ENCODE peak calls at places on chromosomes 7 and 10, in ten cellular contexts. E, B, Y, N, S, Q, P, C, G and D are unnamed samples.
A peak's percentile ranks its signal among the peaks of the same experiment; 100 is the strongest.

GRCh38 chr7:152149363-152149762 is 123.9 kb downstream of the GALNT11 start:
- DNase-seq in G (no peak), S (no peak), P (no peak), N (no peak), C (no peak), Y (no peak), B (no peak), E (no peak), Q (no peak), D (no peak)

GRCh38 chr7:142636751-142637150 is 112.5 kb upstream of the PRSS1 start:
- DNase-seq in B (no peak), G (no peak), Q (no peak), E (no peak), C (no peak), Y (no peak), S (no peak), N (no peak), P (no peak), D (no peak)

GRCh38 chr7:138945169-138945568 is 36.0 kb downstream of the KIAA1549 start:
- DNase-seq in Q (no peak), P (no peak), C (no peak), E (no peak), B (no peak), S (no peak), Y (no peak), G (no peak), N (no peak), D (no peak)

GRCh38 chr7:148553979-148554378 is 36.6 kb upstream of the C7orf33 start:
- DNase-seq in B (no peak), P (no peak), Q (no peak), N (no peak), C (no peak), G (no peak), Y (no peak), E (no peak), S (no peak), D (no peak)

GRCh38 chr10:16518822-16519221 is 2.9 kb downstream of the C1QL3 start:
- DNase-seq in C (no peak), P (no peak), Q (no peak), S (no peak), E (no peak), G (no peak), B (no peak), N (no peak), Y (no peak), D (no peak)

GRCh38 chr10:12934777-12935176 is 66.7 kb downstream of the CCDC3 start:
- DNase-seq in Y (no peak), G (no peak), B (no peak), S (no peak), C (peak; percentile 46), N (peak; percentile 59), E (no peak), Q (no peak), P (peak; percentile 14), D (no peak)

GRCh38 chr10:45809829-45810228 is 37.5 kb downstream of the AGAP4 start:
- DNase-seq in B (no peak), Q (no peak), C (peak; percentile 6), N (no peak), E (no peak), Y (no peak), G (no peak), P (no peak), S (no peak), D (no peak)

GRCh38 chr7:121003986-121004685 is 15.6 kb downstream of the CPED1 start:
- DNase-seq in G (no peak), B (peak; percentile 66), C (no peak), S (peak; percentile 69), E (no peak), Y (peak; percentile 46), N (no peak), Q (no peak), P (no peak), D (no peak)

GRCh38 chr10:44935201-44935960 is 24.2 kb upstream of the RASSF4 start:
- DNase-seq in B (peak; percentile 69), Y (peak; percentile 63), N (peak; percentile 72), S (no peak), G (no peak), P (peak; percentile 96), C (peak; percentile 95), E (peak; percentile 52), Q (no peak), D (no peak)

GRCh38 chr10:71597821-71598498 is 121.6 kb downstream of the C10orf105 start:
- DNase-seq in B (peak; percentile 45), N (no peak), S (peak; percentile 58), G (peak; percentile 72), Q (no peak), Y (peak; percentile 39), E (no peak), P (no peak), C (no peak), D (peak; percentile 18)

GRCh38 chr7:5200561-5201235 is 10.7 kb downstream of the WIPI2 start:
- DNase-seq in C (no peak), G (no peak), S (no peak), E (no peak), Q (no peak), P (no peak), B (no peak), N (no peak), Y (no peak), D (peak; percentile 42)

GRCh38 chr7:31028006-31028405 is 24.1 kb upstream of the ADCYAP1R1 start:
- DNase-seq in N (no peak), P (no peak), Q (no peak), Y (no peak), B (no peak), C (no peak), G (no peak), S (no peak), E (no peak), D (no peak)

GRCh38 chr10:51895209-51895608 is 195.8 kb upstream of the CSTF2T start:
- DNase-seq in P (peak; percentile 55), Y (peak; percentile 74), B (peak; percentile 48), S (peak; percentile 8), N (peak; percentile 75), C (peak; percentile 65), Q (no peak), E (peak; percentile 22), G (no peak), D (peak; percentile 87)

GRCh38 chr10:4344544-4344994 is 481.4 kb upstream of the AKR1E2 start:
- DNase-seq in S (peak; percentile 68), Q (no peak), B (peak; percentile 67), N (peak; percentile 100), Y (peak; percentile 56), P (peak; percentile 100), C (peak; percentile 100), G (no peak), E (peak; percentile 86), D (peak; percentile 96)

GRCh38 chr10:4343091-4343490 is 482.9 kb upstream of the AKR1E2 start:
- DNase-seq in P (no peak), Q (no peak), E (no peak), N (no peak), C (no peak), Y (no peak), S (no peak), B (no peak), G (no peak), D (no peak)

GRCh38 chr10:4346257-4346656 is 479.8 kb upstream of the AKR1E2 start:
- DNase-seq in P (no peak), G (no peak), E (no peak), C (no peak), S (no peak), Y (no peak), B (no peak), N (no peak), Q (no peak), D (no peak)

GRCh38 chr10:4345842-4346241 is 480.2 kb upstream of the AKR1E2 start:
- DNase-seq in G (no peak), Q (no peak), E (no peak), Y (no peak), B (no peak), S (no peak), C (peak; percentile 32), P (no peak), N (no peak), D (no peak)

DNA sequence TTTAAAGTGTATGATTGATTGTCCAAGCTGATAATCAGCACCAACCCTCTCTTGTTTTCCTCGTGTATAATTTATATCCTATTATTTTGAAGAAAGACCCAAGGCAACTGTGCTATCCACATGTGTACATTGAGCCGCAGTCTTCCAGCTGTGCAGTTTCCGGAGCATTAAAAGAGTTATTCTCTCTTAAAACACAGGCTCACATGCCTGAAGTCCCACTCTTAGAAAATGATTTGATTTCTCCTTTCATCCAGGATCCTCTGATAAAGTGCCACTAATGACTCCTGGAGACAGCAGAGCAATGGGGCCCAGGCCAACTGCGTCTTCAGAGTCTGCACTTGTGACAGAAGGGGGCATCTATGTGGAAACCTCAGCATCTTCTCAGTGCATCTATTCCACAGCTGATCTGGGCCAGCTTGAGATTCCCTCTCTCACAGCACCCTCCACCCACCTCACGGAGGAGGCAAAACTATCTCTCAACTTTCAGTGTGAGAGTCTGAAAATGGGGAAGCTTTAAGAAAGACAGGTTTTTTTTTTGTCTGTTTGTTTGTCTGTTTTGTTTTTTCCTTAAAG is 482.1 kb upstream of the AKR1E2 start:
- DNase-seq in Q (no peak), P (peak; percentile 4), C (peak; percentile 35), Y (no peak), G (no peak), S (no peak), N (no peak), B (no peak), E (no peak), D (no peak)
- H3K27ac ChIP-seq in Q (peak overlapping the region; percentile 57), P (peak overlapping the region; percentile 84), C (peak overlapping the region; percentile 82), Y (peak overlapping the region; percentile 74), G (no peak overlapping the region), S (peak overlapping the region; percentile 60), N (peak overlapping the region; percentile 93), B (peak overlapping the region; percentile 76), E (peak overlapping the region; percentile 72), D (peak overlapping the region; percentile 89)

DNA sequence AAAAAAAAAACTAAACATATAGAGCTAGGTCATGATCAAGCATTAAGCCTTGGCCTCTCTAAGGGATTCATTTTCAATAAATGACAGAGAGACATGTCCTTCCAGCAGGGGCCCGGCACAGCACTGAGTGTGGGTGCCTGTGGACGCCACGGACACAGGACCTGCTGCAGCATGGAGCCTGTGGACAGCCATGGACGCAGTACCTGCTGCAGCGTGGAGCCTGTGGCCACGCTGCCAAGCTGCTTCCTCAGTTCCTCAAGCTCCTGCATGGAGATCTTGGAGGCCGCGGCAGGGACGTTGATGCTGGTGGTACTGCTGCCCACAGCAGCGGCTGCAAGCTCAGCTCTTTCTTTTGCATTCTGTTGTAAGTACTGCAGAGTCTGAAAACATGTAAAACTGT is 9.4 kb downstream of the TUBGCP2 start:
- DNase-seq in B (no peak), G (no peak), C (no peak), S (no peak), E (no peak), P (no peak), Q (no peak), N (no peak), Y (no peak), D (no peak)
- H3K36me3 ChIP-seq in B (peaks cover 78% of the 10 kb centered on the region), G (peaks cover 13% of the 10 kb centered on the region), C (peaks cover 57% of the 10 kb centered on the region), S (no peaks in the 10 kb centered on the region), E (no peaks in the 10 kb centered on the region), P (peaks cover 21% of the 10 kb centered on the region), Q (peaks cover 79% of the 10 kb centered on the region), N (peaks cover 44% of the 10 kb centered on the region), Y (peaks cover 34% of the 10 kb centered on the region), D (peaks cover 89% of the 10 kb centered on the region)

GRCh38 chr7:25424113-25424512 is 195.8 kb upstream of the NPVF start:
- DNase-seq in N (no peak), S (no peak), E (no peak), Q (no peak), P (no peak), B (no peak), C (no peak), Y (no peak), G (no peak), D (no peak)
- H3K27ac ChIP-seq in N (no peak overlapping the region), S (no peak overlapping the region), E (no peak overlapping the region), Q (no peak overlapping the region), P (no peak overlapping the region), B (no peak overlapping the region), C (no peak overlapping the region), Y (no peak overlapping the region), G (no peak overlapping the region), D (no peak overlapping the region)

GRCh38 chr10:61586829-61587228 is 75.9 kb upstream of the CABCOCO1 start:
- DNase-seq in C (no peak), Y (no peak), B (no peak), E (no peak), S (no peak), G (no peak), Q (no peak), P (no peak), N (no peak), D (no peak)
- H3K36me3 ChIP-seq in C (no peaks in the 10 kb centered on the region), Y (no peaks in the 10 kb centered on the region), B (no peaks in the 10 kb centered on the region), E (no peaks in the 10 kb centered on the region), S (no peaks in the 10 kb centered on the region), G (no peaks in the 10 kb centered on the region), Q (no peaks in the 10 kb centered on the region), P (no peaks in the 10 kb centered on the region), N (no peaks in the 10 kb centered on the region), D (no peaks in the 10 kb centered on the region)